ENCODE peak calls at places on chromosomes 11 and 22, in five cellular contexts. One of them, this sample, is unnamed.

GRCh38 chr11:65505434-65506315 is 6.8 kb downstream of the MALAT1 start:
- DNase-seq in A549: no peak
- DNase-seq in K562: no peak
- DNase-seq in tibial nerve: no peak
- DNase-seq in suprapubic skin: no peak
- DNase-seq in this sample: peak

GRCh38 chr11:120304526-120304925 is 20.6 kb upstream of the TLCD5 start:
- DNase-seq in tibial nerve: no peak
- DNase-seq in A549: peak
- DNase-seq in suprapubic skin: no peak
- DNase-seq in K562: no peak
- DNase-seq in this sample: no peak

GRCh38 chr22:21818487-21819182 is 48.8 kb downstream of the MAPK1 start:
- DNase-seq in tibial nerve: no peak
- DNase-seq in A549: no peak
- DNase-seq in suprapubic skin: no peak
- DNase-seq in K562: peak
- DNase-seq in this sample: no peak

GRCh38 chr22:41352058-41352457 is 29.7 kb upstream of the TEF start:
- DNase-seq in A549: peak
- DNase-seq in suprapubic skin: no peak
- DNase-seq in tibial nerve: no peak
- DNase-seq in K562: no peak
- DNase-seq in this sample: no peak

GRCh38 chr22:20237480-20238440 is 30.4 kb downstream of the RTN4R start:
- DNase-seq in suprapubic skin: no peak
- DNase-seq in A549: no peak
- DNase-seq in K562: no peak
- DNase-seq in tibial nerve: no peak
- DNase-seq in this sample: peak

GRCh38 chr11:69115586-69116560 is 39.9 kb upstream of the SMIM38 start:
- DNase-seq in A549: peak
- DNase-seq in K562: no peak
- DNase-seq in suprapubic skin: no peak
- DNase-seq in tibial nerve: no peak
- DNase-seq in this sample: no peak

GRCh38 chr11:55572548-55572947 is 620 bp downstream of the OR4C16 start:
- DNase-seq in K562: no peak
- DNase-seq in A549: no peak
- DNase-seq in suprapubic skin: no peak
- DNase-seq in tibial nerve: no peak
- DNase-seq in this sample: no peak

GRCh38 chr22:40237241-40237640 is 59.5 kb downstream of the TNRC6B start:
- DNase-seq in tibial nerve: no peak
- DNase-seq in suprapubic skin: no peak
- DNase-seq in A549: no peak
- DNase-seq in K562: no peak
- DNase-seq in this sample: no peak

GRCh38 chr22:38431266-38432010 is 23.6 kb downstream of the KCNJ4 start:
- DNase-seq in A549: no peak
- DNase-seq in K562: no peak
- DNase-seq in suprapubic skin: no peak
- DNase-seq in tibial nerve: no peak
- DNase-seq in this sample: no peak

GRCh38 chr22:45112136-45112879 is 51.4 kb upstream of the NUP50 start:
- DNase-seq in A549: no peak
- DNase-seq in suprapubic skin: no peak
- DNase-seq in K562: no peak
- DNase-seq in tibial nerve: no peak
- DNase-seq in this sample: no peak

GRCh38 chr11:124761301-124762021 is 629 bp downstream of the ESAM start:
- DNase-seq in tibial nerve: no peak
- DNase-seq in A549: no peak
- DNase-seq in suprapubic skin: no peak
- DNase-seq in K562: no peak
- DNase-seq in this sample: no peak

GRCh38 chr11:22273781-22274180 is 64.4 kb upstream of the SLC17A6 start:
- DNase-seq in K562: no peak
- DNase-seq in tibial nerve: no peak
- DNase-seq in suprapubic skin: no peak
- DNase-seq in A549: no peak
- DNase-seq in this sample: no peak

GRCh38 chr11:6336293-6336692 is 16.0 kb upstream of the CAVIN3 start:
- DNase-seq in A549: no peak
- DNase-seq in tibial nerve: no peak
- DNase-seq in K562: no peak
- DNase-seq in suprapubic skin: no peak
- DNase-seq in this sample: no peak

GRCh38 chr11:1758611-1759150 is 5.0 kb downstream of the CTSD start:
- DNase-seq in K562: no peak
- DNase-seq in A549: no peak
- DNase-seq in suprapubic skin: no peak
- DNase-seq in tibial nerve: no peak
- DNase-seq in this sample: no peak

GRCh38 chr11:120546312-120547205 is 35.0 kb downstream of the GRIK4 start:
- DNase-seq in tibial nerve: no peak
- DNase-seq in K562: no peak
- DNase-seq in suprapubic skin: peak
- DNase-seq in A549: no peak
- DNase-seq in this sample: peak

GRCh38 chr11:74330065-74330858 is 18.8 kb upstream of the P4HA3 start:
- DNase-seq in suprapubic skin: no peak
- DNase-seq in A549: no peak
- DNase-seq in K562: no peak
- DNase-seq in tibial nerve: no peak
- DNase-seq in this sample: no peak

GRCh38 chr11:77346906-77347603 is 45.6 kb upstream of the GDPD4 start:
- DNase-seq in A549: no peak
- DNase-seq in K562: no peak
- DNase-seq in tibial nerve: no peak
- DNase-seq in suprapubic skin: no peak
- DNase-seq in this sample: no peak

GRCh38 chr11:118621071-118621815 is 13.8 kb downstream of the PHLDB1 start:
- DNase-seq in tibial nerve: peak
- DNase-seq in K562: peak
- DNase-seq in suprapubic skin: peak
- DNase-seq in A549: no peak
- DNase-seq in this sample: peak

GRCh38 chr22:37905534-37906363 is at the start of gene MICALL1:
- DNase-seq in tibial nerve: peak
- DNase-seq in suprapubic skin: no peak
- DNase-seq in A549: peak
- DNase-seq in K562: peak
- DNase-seq in this sample: peak

GRCh38 chr11:95886462-95886861 is 37.4 kb downstream of the MTMR2 start:
- DNase-seq in K562: no peak
- DNase-seq in suprapubic skin: no peak
- DNase-seq in A549: no peak
- DNase-seq in tibial nerve: no peak
- DNase-seq in this sample: no peak

GRCh38 chr11:118098996-118099837 is 12.5 kb upstream of the SMIM35 start:
- DNase-seq in suprapubic skin: no peak
- DNase-seq in K562: no peak
- DNase-seq in tibial nerve: no peak
- DNase-seq in A549: no peak
- DNase-seq in this sample: no peak

GRCh38 chr11:70158201-70158600 is 44.9 kb upstream of the FADD start:
- DNase-seq in tibial nerve: no peak
- DNase-seq in K562: peak
- DNase-seq in A549: peak
- DNase-seq in suprapubic skin: no peak
- DNase-seq in this sample: no peak

GRCh38 chr11:77113382-77114088 is 10.9 kb downstream of the OMP start:
- DNase-seq in suprapubic skin: no peak
- DNase-seq in K562: peak
- DNase-seq in A549: peak
- DNase-seq in tibial nerve: no peak
- DNase-seq in this sample: no peak

GRCh38 chr11:6319001-6319878 is 1.1 kb downstream of the CAVIN3 start:
- DNase-seq in K562: no peak
- DNase-seq in tibial nerve: no peak
- DNase-seq in suprapubic skin: peak
- DNase-seq in A549: no peak
- DNase-seq in this sample: peak

GRCh38 chr11:21640491-21640890 is 552.4 kb upstream of the ANO5 start:
- DNase-seq in A549: no peak
- DNase-seq in K562: no peak
- DNase-seq in tibial nerve: no peak
- DNase-seq in suprapubic skin: no peak
- DNase-seq in this sample: no peak

GRCh38 chr11:108497317-108498045 is 703 bp downstream of the POGLUT3 start:
- DNase-seq in tibial nerve: peak
- DNase-seq in K562: peak
- DNase-seq in suprapubic skin: peak
- DNase-seq in A549: peak
- DNase-seq in this sample: peak

GRCh38 chr11:69666752-69667536 is 8.2 kb downstream of the LTO1 start:
- DNase-seq in suprapubic skin: no peak
- DNase-seq in K562: no peak
- DNase-seq in tibial nerve: no peak
- DNase-seq in A549: no peak
- DNase-seq in this sample: no peak

GRCh38 chr11:47724041-47724729 is 9.0 kb upstream of the AGBL2 start:
- DNase-seq in K562: no peak
- DNase-seq in suprapubic skin: no peak
- DNase-seq in tibial nerve: no peak
- DNase-seq in A549: no peak
- DNase-seq in this sample: peak

GRCh38 chr11:87239531-87239930 is 201.8 kb downstream of the TMEM135 start:
- DNase-seq in A549: no peak
- DNase-seq in K562: no peak
- DNase-seq in suprapubic skin: no peak
- DNase-seq in tibial nerve: no peak
- DNase-seq in this sample: no peak

GRCh38 chr11:134386945-134387344 is 25.1 kb downstream of the B3GAT1 start:
- DNase-seq in A549: no peak
- DNase-seq in tibial nerve: no peak
- DNase-seq in suprapubic skin: no peak
- DNase-seq in K562: no peak
- DNase-seq in this sample: no peak

GRCh38 chr22:24871611-24872205 is 65.7 kb downstream of the SGSM1 start:
- DNase-seq in K562: no peak
- DNase-seq in A549: no peak
- DNase-seq in suprapubic skin: no peak
- DNase-seq in tibial nerve: no peak
- DNase-seq in this sample: no peak

GRCh38 chr11:31133064-31133463 is 236.5 kb downstream of the DCDC1 start:
- DNase-seq in suprapubic skin: no peak
- DNase-seq in A549: no peak
- DNase-seq in tibial nerve: no peak
- DNase-seq in K562: no peak
- DNase-seq in this sample: no peak
- H3K27ac ChIP-seq in suprapubic skin: no peak
- H3K27ac ChIP-seq in A549: no peak
- H3K27ac ChIP-seq in tibial nerve: no peak
- H3K27ac ChIP-seq in K562: no peak
- H3K27ac ChIP-seq in this sample: no peak

GRCh38 chr22:49930128-49930527 is 11.7 kb downstream of the CRELD2 start:
- DNase-seq in tibial nerve: no peak
- DNase-seq in K562: no peak
- DNase-seq in suprapubic skin: no peak
- DNase-seq in A549: no peak
- DNase-seq in this sample: peak

GRCh38 chr22:49928185-49928495 is 9.7 kb downstream of the CRELD2 start:
- DNase-seq in A549: no peak
- DNase-seq in tibial nerve: no peak
- DNase-seq in suprapubic skin: no peak
- DNase-seq in K562: no peak
- DNase-seq in this sample: no peak

GRCh38 chr22:49928571-49929552 is 10.4 kb downstream of the CRELD2 start:
- DNase-seq in tibial nerve: no peak
- DNase-seq in A549: no peak
- DNase-seq in suprapubic skin: no peak
- DNase-seq in K562: no peak
- DNase-seq in this sample: no peak

GRCh38 chr22:49930596-49931412 is 12.4 kb downstream of the CRELD2 start:
- DNase-seq in K562: peak
- DNase-seq in A549: no peak
- DNase-seq in suprapubic skin: no peak
- DNase-seq in tibial nerve: peak
- DNase-seq in this sample: no peak

GRCh38 chr22:49929553-49929979 is 11.1 kb downstream of the CRELD2 start:
- DNase-seq in A549: no peak
- DNase-seq in K562: peak
- DNase-seq in suprapubic skin: no peak
- DNase-seq in tibial nerve: no peak
- DNase-seq in this sample: no peak
- TF ChIP-seq CTCF in A549: peak
- TF ChIP-seq CTCF in K562: peak
- TF ChIP-seq CTCF in suprapubic skin: peak
- TF ChIP-seq CTCF in tibial nerve: peak
- TF ChIP-seq CTCF in this sample: peak

GRCh38 chr11:62388999-62389398 is 29.8 kb upstream of the SCGB1A1 start:
- DNase-seq in K562: no peak
- DNase-seq in suprapubic skin: no peak
- DNase-seq in A549: no peak
- DNase-seq in tibial nerve: no peak
- DNase-seq in this sample: no peak
- TF ChIP-seq EP300 in K562: no peak
- TF ChIP-seq EP300 in suprapubic skin: no peak
- TF ChIP-seq EP300 in A549: no peak
- TF ChIP-seq EP300 in tibial nerve: no peak
- TF ChIP-seq EP300 in this sample: no peak

GRCh38 chr11:128327274-128327673 is 260.1 kb downstream of the ETS1 start:
- DNase-seq in A549: no peak
- DNase-seq in suprapubic skin: no peak
- DNase-seq in K562: no peak
- DNase-seq in tibial nerve: no peak
- DNase-seq in this sample: no peak

GRCh38 chr11:128331317-128331716 is 256.0 kb downstream of the ETS1 start:
- DNase-seq in A549: no peak
- DNase-seq in suprapubic skin: no peak
- DNase-seq in K562: no peak
- DNase-seq in tibial nerve: no peak
- DNase-seq in this sample: no peak

GRCh38 chr11:128326791-128327190 is 260.6 kb downstream of the ETS1 start:
- DNase-seq in suprapubic skin: no peak
- DNase-seq in A549: no peak
- DNase-seq in tibial nerve: no peak
- DNase-seq in K562: no peak
- DNase-seq in this sample: no peak

GRCh38 chr11:128328955-128329551 is 258.3 kb downstream of the ETS1 start:
- DNase-seq in A549: no peak
- DNase-seq in tibial nerve: no peak
- DNase-seq in K562: no peak
- DNase-seq in suprapubic skin: no peak
- DNase-seq in this sample: no peak

DNA sequence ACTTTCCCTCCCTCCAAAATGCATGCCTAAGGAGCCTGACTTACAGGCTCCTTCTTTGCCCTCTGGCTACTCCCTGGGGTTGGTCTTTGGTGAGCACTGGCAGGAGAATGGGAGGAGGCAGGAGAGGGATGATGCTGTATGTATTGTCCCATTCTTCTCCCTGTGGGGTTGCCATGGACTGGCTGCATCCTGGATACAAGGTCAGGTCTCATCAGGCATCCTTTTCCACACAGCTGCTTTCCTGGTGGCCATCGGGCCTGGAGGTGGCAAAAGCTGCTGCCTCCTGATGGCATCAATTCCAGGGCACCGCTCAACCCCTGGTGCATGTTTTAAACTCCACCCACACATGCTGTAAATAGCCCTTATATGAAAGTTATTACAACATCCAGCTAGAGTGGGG is 257.2 kb downstream of the ETS1 start:
- DNase-seq in tibial nerve: no peak
- DNase-seq in K562: no peak
- DNase-seq in A549: no peak
- DNase-seq in suprapubic skin: no peak
- DNase-seq in this sample: no peak
- H3K27ac ChIP-seq in tibial nerve: no peak
- H3K27ac ChIP-seq in K562: no peak
- H3K27ac ChIP-seq in A549: no peak
- H3K27ac ChIP-seq in suprapubic skin: no peak
- H3K27ac ChIP-seq in this sample: no peak